ENCODE peak calls at places on chromosomes 3 and 15, in five cellular contexts. K, W, Q, P and O are unnamed samples.

GRCh38 chr3:194251461-194251860 is 99.7 kb downstream of the CPN2 start:
- DNase-seq in K (no peak), W (no peak), P (peak), Q (no peak), O (no peak)

GRCh38 chr3:170697803-170698350 is 112.0 kb upstream of the SLC7A14 start:
- DNase-seq in K (no peak), W (no peak), P (no peak), Q (no peak), O (no peak)

GRCh38 chr3:143442761-143443477 is 323.3 kb downstream of the CHST2 start:
- DNase-seq in W (peak), P (no peak), Q (no peak), K (no peak), O (no peak)

GRCh38 chr3:33145901-33146580 is 32.2 kb downstream of the CRTAP start:
- DNase-seq in Q (no peak), P (no peak), K (no peak), W (no peak), O (no peak)

GRCh38 chr3:37741644-37742043 is 120.0 kb upstream of the CTDSPL start:
- DNase-seq in K (no peak), Q (no peak), P (no peak), W (no peak), O (no peak)

GRCh38 chr3:10511809-10512494 is 6.6 kb upstream of the ATP2B2 start:
- DNase-seq in Q (no peak), K (no peak), W (peak), P (no peak), O (no peak)

GRCh38 chr3:50524751-50525150 is 21.3 kb upstream of the CACNA2D2 start:
- DNase-seq in Q (no peak), K (no peak), W (no peak), P (no peak), O (no peak)

GRCh38 chr3:62248831-62249776 is 124.2 kb downstream of the FEZF2 start:
- DNase-seq in Q (no peak), W (no peak), P (no peak), K (no peak), O (no peak)

GRCh38 chr15:74781673-74782595 is at the start of gene CSK:
- DNase-seq in W (peak), P (peak), K (peak), Q (peak), O (peak)

GRCh38 chr3:140207541-140207940 is 272.6 kb downstream of the CLSTN2 start:
- DNase-seq in Q (no peak), K (no peak), P (no peak), W (no peak), O (no peak)

GRCh38 chr3:186109897-186110803 is 1.3 kb upstream of the ETV5 start:
- DNase-seq in K (peak), Q (no peak), W (peak), P (peak), O (no peak)

GRCh38 chr15:68340711-68341671 is 63.4 kb downstream of the FEM1B start:
- DNase-seq in P (no peak), K (no peak), W (peak), Q (no peak), O (no peak)

GRCh38 chr3:89227634-89228033 is 120.2 kb downstream of the EPHA3 start:
- DNase-seq in K (no peak), P (no peak), W (peak), Q (no peak), O (no peak)

GRCh38 chr3:52200981-52201679 is 3.2 kb downstream of the ALAS1 start:
- DNase-seq in P (no peak), Q (no peak), W (peak), K (no peak), O (no peak)

GRCh38 chr3:85172001-85172400 is 213.2 kb downstream of the CADM2 start:
- DNase-seq in W (no peak), P (no peak), K (no peak), Q (no peak), O (no peak)

GRCh38 chr15:92845109-92845508 is 55.0 kb upstream of the CHD2 start:
- DNase-seq in Q (no peak), W (peak), P (no peak), K (no peak), O (no peak)

GRCh38 chr3:141487419-141488345 is 855 bp downstream of the RASA2 start:
- DNase-seq in K (peak), Q (peak), P (peak), W (peak), O (peak)

GRCh38 chr3:183208260-183208659 is 44.8 kb upstream of the B3GNT5 start:
- DNase-seq in P (no peak), K (no peak), Q (no peak), W (no peak), O (peak)

GRCh38 chr3:60809857-60810256 is 441.4 kb downstream of the FHIT start:
- DNase-seq in K (no peak), Q (no peak), W (peak), P (no peak), O (peak)

GRCh38 chr3:171614318-171614967 is 154.2 kb upstream of the TNIK start:
- DNase-seq in P (peak), Q (peak), W (peak), K (peak), O (no peak)

GRCh38 chr15:40982855-40983254 is 29.6 kb downstream of the CHAC1 start:
- DNase-seq in K (no peak), P (no peak), Q (no peak), W (peak), O (no peak)

DNA sequence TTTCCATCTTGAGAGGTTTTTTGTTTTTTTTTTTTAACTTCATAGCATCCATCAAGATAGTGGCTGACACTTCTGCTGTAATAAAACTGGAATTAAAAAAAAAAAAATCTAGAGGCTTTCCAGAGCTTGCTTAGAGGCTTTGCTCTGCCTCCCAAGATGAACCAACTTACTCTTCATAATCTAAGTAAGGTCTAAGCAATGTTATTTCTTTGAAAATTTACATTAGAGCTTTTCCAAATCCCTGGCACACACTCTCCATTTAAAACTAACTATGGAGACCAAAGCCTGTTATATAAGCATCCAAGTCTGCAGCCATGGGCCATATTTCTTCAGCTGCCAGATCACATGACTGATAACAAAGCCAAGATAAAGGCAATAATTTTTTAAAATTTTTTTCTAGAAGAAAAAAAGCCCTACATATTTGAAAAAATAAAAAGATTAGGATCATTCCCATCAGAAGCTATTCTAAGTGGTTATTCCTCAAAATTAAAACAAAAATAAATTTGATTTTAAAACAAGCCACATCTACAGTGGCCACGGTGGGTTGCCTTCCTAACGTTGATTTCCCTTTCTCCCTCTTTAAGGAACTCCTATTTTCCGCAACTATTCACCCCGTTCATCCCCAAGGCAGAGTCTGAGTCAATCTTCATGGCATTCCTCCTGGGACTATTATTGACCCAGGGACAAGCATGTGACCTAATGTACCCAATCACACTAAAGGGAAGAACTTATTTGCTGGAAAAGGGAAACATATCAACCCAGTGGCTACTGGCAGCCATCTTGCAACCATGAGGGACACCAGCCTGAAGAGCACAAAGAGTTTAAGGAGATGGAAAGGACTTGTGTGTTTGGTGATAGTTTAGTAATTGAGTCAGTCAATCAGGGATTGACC is 55.2 kb upstream of the ARHGEF3 start:
- DNase-seq in K (no peak), Q (no peak), W (peak), P (no peak), O (no peak)
- H4K91ac ChIP-seq in K (no peak), Q (no peak), W (no peak), P (no peak), O (no peak)

DNA sequence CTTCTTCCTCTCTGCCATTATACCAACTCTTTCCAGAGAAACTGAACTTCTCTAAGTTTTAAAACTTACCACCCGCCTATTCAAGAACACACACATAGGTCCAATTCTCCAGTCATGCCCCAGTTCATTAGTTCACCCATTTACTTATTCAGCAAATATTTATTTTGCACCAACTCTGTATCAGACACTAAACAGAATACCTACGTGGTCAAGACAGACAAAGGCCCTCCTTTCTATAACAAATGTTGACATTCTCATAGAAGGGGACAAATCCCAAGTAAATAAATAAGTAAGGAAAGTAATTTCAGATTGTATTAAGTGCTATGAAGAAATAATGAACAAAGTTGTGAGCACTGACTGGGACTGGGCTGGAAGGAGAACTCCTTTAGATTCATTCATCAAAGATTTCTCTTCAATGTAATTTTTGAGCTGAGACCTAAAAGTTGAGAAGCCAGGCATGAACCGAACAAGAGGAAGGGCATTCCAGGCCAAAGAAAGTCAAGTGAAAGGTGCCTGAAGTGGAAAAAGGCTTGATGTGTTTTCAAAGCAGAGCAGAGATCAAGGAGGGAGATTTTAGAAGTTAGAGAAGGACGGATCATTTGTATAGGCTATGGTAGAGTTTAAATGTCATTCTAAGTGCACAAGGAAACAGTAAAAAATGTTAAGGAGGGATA is 120.4 kb downstream of the P3H2 start:
- DNase-seq in W (no peak), Q (no peak), K (no peak), P (no peak), O (no peak)
- H2BK12ac ChIP-seq in W (no peak), Q (no peak), K (no peak), P (no peak), O (no peak)

GRCh38 chr3:18098960-18099587 is 326.1 kb downstream of the SATB1 start:
- DNase-seq in P (no peak), Q (no peak), K (peak), W (peak), O (no peak)
- H3K4me2 ChIP-seq in P (no peak), Q (no peak), K (no peak), W (no peak), O (no peak)

GRCh38 chr3:123854905-123855304 is 29.2 kb downstream of the MYLK start:
- DNase-seq in P (no peak), K (no peak), W (no peak), Q (no peak), O (no peak)
- H4K91ac ChIP-seq in P (no peak), K (no peak), W (no peak), Q (no peak), O (no peak)

DNA sequence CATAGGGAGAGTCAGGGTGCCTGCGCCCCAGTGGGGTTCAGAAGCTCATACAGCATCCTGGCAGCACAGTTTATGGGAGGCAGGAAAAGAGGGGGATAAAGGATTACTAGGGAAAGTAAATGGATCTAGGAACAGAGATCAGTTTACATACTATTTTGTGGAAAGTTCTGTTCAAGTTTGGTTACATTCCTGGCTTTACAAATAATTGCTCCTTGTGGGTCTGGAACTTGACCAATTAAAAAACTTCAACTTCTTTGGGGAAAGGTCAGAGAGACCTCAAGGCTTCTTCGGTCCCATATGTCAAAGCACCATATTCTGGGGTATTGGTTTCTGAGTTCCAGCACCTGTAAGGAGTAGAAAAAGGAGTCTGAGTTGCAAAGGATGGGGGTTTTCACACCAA is 64.1 kb downstream of the ZDHHC19 start:
- DNase-seq in K (no peak), W (no peak), P (no peak), Q (no peak), O (peak)
- H2BK12ac ChIP-seq in K (no peak), W (no peak), P (no peak), Q (no peak), O (no peak)